ENCODE peak calls at places on chromosome X, in nine cellular contexts. B, T, S, Y, X, Z, R, D and C are unnamed samples.

GRCh38 chrX:46770817-46771163 is 11.9 kb upstream of the SLC9A7 start:
- DNase-seq in T (no peak), Z (no peak), B (no peak), D (no peak), X (no peak), Y (no peak), S (no peak), R (no peak), C (no peak)

GRCh38 chrX:123803331-123803983 is 56.4 kb upstream of the XIAP start:
- DNase-seq in D (peak), Y (no peak), T (no peak), S (no peak), X (peak), Z (peak), B (no peak), R (no peak), C (peak)

GRCh38 chrX:1592128-1592862 is 891 bp downstream of the AKAP17A start:
- DNase-seq in S (no peak), T (peak), X (peak), Y (no peak), B (no peak), Z (no peak), R (no peak), D (no peak), C (peak)

GRCh38 chrX:46653482-46653881 is 79.9 kb downstream of the CHST7 start:
- DNase-seq in Z (no peak), T (no peak), R (no peak), Y (no peak), S (no peak), X (peak), B (no peak), D (peak), C (peak)

GRCh38 chrX:131617182-131617581 is 73.3 kb downstream of the OR13H1 start:
- DNase-seq in X (no peak), R (no peak), B (no peak), Y (no peak), T (no peak), S (no peak), Z (no peak), D (no peak), C (no peak)

GRCh38 chrX:136055651-136056221 is 70.5 kb downstream of the SLC9A6 start:
- DNase-seq in X (no peak), D (no peak), S (peak), Y (no peak), B (peak), Z (peak), T (no peak), R (no peak), C (no peak)

GRCh38 chrX:123267220-123267619 is 83.1 kb downstream of the GRIA3 start:
- DNase-seq in T (no peak), B (no peak), X (no peak), R (no peak), Y (no peak), S (no peak), Z (no peak), D (no peak), C (no peak)

GRCh38 chrX:30888526-30889146 is 418 bp downstream of the TAB3 start:
- DNase-seq in Y (no peak), Z (no peak), D (peak), R (no peak), S (no peak), X (no peak), B (no peak), T (peak), C (peak)

GRCh38 chrX:138648570-138648969 is 62.9 kb downstream of the FGF13 start:
- DNase-seq in R (no peak), X (no peak), Z (no peak), B (no peak), T (no peak), D (no peak), S (no peak), Y (no peak), C (no peak)

GRCh38 chrX:102746134-102746584 is 25.6 kb downstream of the GPRASP3 start:
- DNase-seq in D (no peak), Y (peak), X (no peak), T (peak), R (peak), S (peak), Z (no peak), B (peak), C (peak)

GRCh38 chrX:11724122-11725017 is 33.7 kb upstream of the MSL3 start:
- DNase-seq in R (no peak), Y (no peak), S (no peak), D (peak), B (no peak), Z (peak), X (peak), T (no peak), C (peak)

GRCh38 chrX:69531031-69531755 is 27.1 kb downstream of the NALF2 start:
- DNase-seq in T (no peak), X (no peak), Y (no peak), R (no peak), B (no peak), Z (no peak), D (no peak), S (no peak), C (no peak)

GRCh38 chrX:31600823-31601222 is 529.0 kb upstream of the FTHL17 start:
- DNase-seq in Z (no peak), D (no peak), B (no peak), X (no peak), T (no peak), Y (no peak), R (no peak), S (no peak), C (no peak)

GRCh38 chrX:24720036-24720435 is 26.3 kb downstream of the POLA1 start:
- DNase-seq in T (no peak), R (no peak), X (no peak), S (no peak), D (no peak), B (no peak), Y (no peak), Z (no peak), C (no peak)

GRCh38 chrX:69503228-69503834 is 795 bp upstream of the NALF2 start:
- DNase-seq in Y (no peak), T (no peak), S (no peak), B (peak), Z (no peak), D (peak), X (no peak), R (no peak), C (no peak)

GRCh38 chrX:72305286-72306084 is at the start of gene CITED1:
- DNase-seq in D (peak), S (no peak), R (no peak), Y (peak), B (no peak), Z (no peak), T (no peak), X (peak), C (peak)

GRCh38 chrX:40579880-40580536 is 762 bp upstream of the ATP6AP2 start:
- DNase-seq in R (no peak), Y (no peak), Z (no peak), D (peak), S (no peak), B (no peak), T (no peak), X (peak), C (no peak)

GRCh38 chrX:150886381-150886780 is 12.1 kb downstream of the CD99L2 start:
- DNase-seq in R (no peak), B (no peak), D (no peak), Y (no peak), T (no peak), X (no peak), S (no peak), Z (no peak), C (no peak)

GRCh38 chrX:117510453-117510852 is 606.2 kb downstream of the KLHL13 start:
- DNase-seq in B (no peak), T (no peak), Y (no peak), Z (no peak), S (no peak), X (peak), D (no peak), R (no peak), C (no peak)

GRCh38 chrX:133412246-133412645 is 3.0 kb downstream of the GPC4 start:
- DNase-seq in S (no peak), D (no peak), R (no peak), Z (no peak), T (no peak), X (no peak), B (no peak), Y (no peak), C (no peak)

GRCh38 chrX:39855748-39856129 is 242.0 kb downstream of the BCOR start:
- DNase-seq in D (peak), T (peak), S (no peak), Y (no peak), Z (no peak), R (no peak), B (no peak), X (peak), C (peak)

GRCh38 chrX:14673764-14674163 is 144.4 kb downstream of the GLRA2 start:
- DNase-seq in T (peak), D (peak), S (no peak), Z (no peak), B (peak), R (no peak), X (peak), Y (no peak), C (peak)

GRCh38 chrX:3717742-3718420 is 4.4 kb upstream of the PRKX start:
- DNase-seq in B (no peak), Y (no peak), R (no peak), S (no peak), Z (no peak), T (no peak), X (no peak), D (no peak), C (no peak)

GRCh38 chrX:53494427-53494826 is 60.3 kb upstream of the HSD17B10 start:
- DNase-seq in R (no peak), Z (peak), S (no peak), Y (no peak), T (no peak), X (peak), D (no peak), B (no peak), C (no peak)

GRCh38 chrX:1462596-1463251 is 10.0 kb upstream of the ASMTL start:
- DNase-seq in R (peak), X (no peak), Y (no peak), B (no peak), T (no peak), S (no peak), D (no peak), Z (no peak), C (peak)

GRCh38 chrX:53004038-53004437 is 44.6 kb upstream of the GPR173 start:
- DNase-seq in S (peak), B (no peak), X (no peak), R (no peak), D (no peak), Y (no peak), T (no peak), Z (no peak), C (no peak)

GRCh38 chrX:70494441-70494840 is 49.8 kb downstream of the DLG3 start:
- DNase-seq in S (no peak), X (peak), T (no peak), Z (no peak), D (peak), B (no peak), R (no peak), Y (no peak), C (peak)

GRCh38 chrX:37779857-37780256 is at the start of gene CYBB:
- DNase-seq in B (no peak), R (no peak), S (no peak), X (peak), Z (no peak), Y (no peak), T (no peak), D (no peak), C (no peak)
- TF ChIP-seq POLR2A in B (no peak), R (no peak), S (no peak), X (no peak), Z (no peak), Y (no peak), T (peak), D (no peak), C (no peak)

GRCh38 chrX:49922291-49923241 is at the start of gene CLCN5:
- DNase-seq in Y (peak), Z (peak), X (peak), B (peak), S (peak), T (peak), D (peak), R (peak), C (peak)
- TF ChIP-seq POLR2A in Y (peak), Z (peak), X (peak), B (peak), S (no peak), T (peak), D (peak), R (no peak), C (peak)

GRCh38 chrX:101051549-101052302 is at the start of gene TRMT2B:
- DNase-seq in D (peak), S (peak), Z (peak), T (peak), R (peak), X (peak), Y (peak), B (peak), C (peak)
- TF ChIP-seq POLR2A in D (peak), S (no peak), Z (no peak), T (peak), R (no peak), X (peak), Y (peak), B (no peak), C (peak)

GRCh38 chrX:154444001-154444754 is at the start of gene FAM50A:
- DNase-seq in Z (peak), T (peak), X (peak), B (peak), Y (peak), D (peak), R (peak), S (peak), C (peak)
- TF ChIP-seq POLR2A in Z (peak), T (no peak), X (no peak), B (no peak), Y (peak), D (peak), R (no peak), S (no peak), C (no peak)

DNA sequence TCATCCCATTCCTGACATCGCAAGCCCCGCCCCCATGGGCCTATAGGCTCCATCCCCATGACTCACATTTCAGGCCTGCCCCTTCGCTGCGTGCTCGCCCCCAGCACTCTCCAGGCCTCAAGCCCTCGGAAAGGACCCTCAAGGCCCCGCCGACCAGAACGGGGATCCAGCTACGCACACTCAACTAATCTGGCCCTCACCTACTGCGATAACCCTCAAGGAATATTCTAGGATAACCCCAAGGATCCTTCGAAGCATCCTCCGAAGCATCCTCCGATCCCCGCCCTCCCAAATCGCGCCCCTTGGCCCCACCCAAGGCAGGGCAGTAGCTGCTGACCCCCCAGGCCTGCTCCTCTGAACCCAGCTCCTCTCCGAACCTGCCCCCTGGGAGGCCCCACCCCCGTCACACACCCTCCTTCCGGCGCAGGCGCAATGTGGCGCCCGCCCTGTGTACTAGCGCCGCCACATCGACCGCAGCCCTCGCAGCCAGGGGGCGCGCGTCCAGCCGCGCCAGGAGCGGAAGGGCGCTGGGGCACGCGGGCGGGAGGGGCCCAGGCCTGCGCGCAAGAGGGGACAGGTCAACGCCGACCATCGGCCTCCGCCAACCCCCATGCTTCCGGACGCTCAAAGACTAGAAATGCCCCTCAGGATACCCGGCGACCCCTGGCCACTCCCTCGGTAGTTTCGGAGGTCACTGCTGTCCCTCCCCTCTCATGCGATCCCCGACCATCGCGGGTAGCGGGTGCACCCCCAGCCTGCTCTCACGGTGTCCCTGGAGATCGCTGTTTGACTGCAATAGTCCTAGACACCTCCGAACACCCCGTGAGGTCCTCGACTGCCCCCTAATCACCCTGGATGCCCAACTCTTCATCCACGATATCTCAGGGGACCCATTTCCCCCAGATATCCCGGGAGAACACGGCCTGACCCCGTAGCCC is 6.4 kb upstream of the MAGIX start:
- DNase-seq in B (peak), D (peak), Z (peak), R (peak), Y (peak), X (peak), S (peak), T (peak), C (peak)
- TF ChIP-seq POLR2A in B (peak), D (no peak), Z (peak), R (peak), Y (peak), X (peak), S (no peak), T (peak), C (no peak)

GRCh38 chrX:15747626-15748173 is 9.6 kb downstream of the CA5B start:
- DNase-seq in T (no peak), S (no peak), Y (no peak), Z (no peak), R (no peak), B (no peak), D (no peak), X (no peak), C (no peak)
- TF ChIP-seq POLR2A in T (no peak), S (no peak), Y (no peak), Z (no peak), R (no peak), B (no peak), D (no peak), X (no peak), C (no peak)